ENCODE peak calls at places on chromosomes 13 and 19, in eight cellular contexts. One of them, this sample, is unnamed. For H3K4me1, the result is how much of the 10 kb centered on the place peaks cover.

GRCh38 chr13:94154362-94154761 is 325.1 kb downstream of the DCT start:
- DNase-seq in mammary epithelial cell: peak
- DNase-seq in suprapubic skin: no peak
- DNase-seq in colonic mucosa: peak
- DNase-seq in hepatocyte: no peak
- DNase-seq in psoas muscle: peak
- DNase-seq in iPS DF 6.9: no peak
- DNase-seq in endodermal cell: peak
- DNase-seq in this sample: no peak

GRCh38 chr19:18501351-18501750 is 20.5 kb downstream of the ELL start:
- DNase-seq in psoas muscle: no peak
- DNase-seq in mammary epithelial cell: no peak
- DNase-seq in colonic mucosa: no peak
- DNase-seq in hepatocyte: no peak
- DNase-seq in suprapubic skin: no peak
- DNase-seq in iPS DF 6.9: no peak
- DNase-seq in endodermal cell: no peak
- DNase-seq in this sample: no peak

GRCh38 chr13:48728876-48729275 is 75.1 kb downstream of the CYSLTR2 start:
- DNase-seq in colonic mucosa: no peak
- DNase-seq in suprapubic skin: no peak
- DNase-seq in iPS DF 6.9: no peak
- DNase-seq in endodermal cell: no peak
- DNase-seq in psoas muscle: no peak
- DNase-seq in hepatocyte: no peak
- DNase-seq in mammary epithelial cell: no peak
- DNase-seq in this sample: no peak

GRCh38 chr13:37202264-37202663 is 96.8 kb upstream of the CSNK1A1L start:
- DNase-seq in mammary epithelial cell: no peak
- DNase-seq in colonic mucosa: no peak
- DNase-seq in psoas muscle: no peak
- DNase-seq in suprapubic skin: no peak
- DNase-seq in hepatocyte: no peak
- DNase-seq in iPS DF 6.9: no peak
- DNase-seq in endodermal cell: no peak
- DNase-seq in this sample: no peak

GRCh38 chr19:32471095-32471494 is 65.5 kb downstream of the DPY19L3 start:
- DNase-seq in iPS DF 6.9: no peak
- DNase-seq in endodermal cell: no peak
- DNase-seq in suprapubic skin: no peak
- DNase-seq in psoas muscle: peak
- DNase-seq in mammary epithelial cell: no peak
- DNase-seq in colonic mucosa: no peak
- DNase-seq in hepatocyte: no peak
- DNase-seq in this sample: peak

GRCh38 chr13:108728370-108728769 is 99.0 kb downstream of the MYO16 start:
- DNase-seq in colonic mucosa: no peak
- DNase-seq in endodermal cell: peak
- DNase-seq in psoas muscle: no peak
- DNase-seq in suprapubic skin: no peak
- DNase-seq in mammary epithelial cell: no peak
- DNase-seq in hepatocyte: no peak
- DNase-seq in iPS DF 6.9: peak
- DNase-seq in this sample: no peak

GRCh38 chr19:40762754-40763153 is 11.8 kb downstream of the SNRPA start:
- DNase-seq in iPS DF 6.9: no peak
- DNase-seq in mammary epithelial cell: no peak
- DNase-seq in suprapubic skin: no peak
- DNase-seq in colonic mucosa: no peak
- DNase-seq in endodermal cell: no peak
- DNase-seq in hepatocyte: no peak
- DNase-seq in psoas muscle: no peak
- DNase-seq in this sample: no peak

GRCh38 chr13:62119739-62120700 is 704.4 kb upstream of the PCDH20 start:
- DNase-seq in suprapubic skin: no peak
- DNase-seq in iPS DF 6.9: no peak
- DNase-seq in mammary epithelial cell: no peak
- DNase-seq in endodermal cell: no peak
- DNase-seq in psoas muscle: no peak
- DNase-seq in colonic mucosa: no peak
- DNase-seq in hepatocyte: peak
- DNase-seq in this sample: no peak

GRCh38 chr19:49119411-49120324 is at the start of gene PPFIA3:
- DNase-seq in mammary epithelial cell: peak
- DNase-seq in suprapubic skin: no peak
- DNase-seq in psoas muscle: peak
- DNase-seq in iPS DF 6.9: no peak
- DNase-seq in hepatocyte: peak
- DNase-seq in endodermal cell: peak
- DNase-seq in colonic mucosa: peak
- DNase-seq in this sample: peak

GRCh38 chr13:59425211-59425721 is 738.5 kb downstream of the DIAPH3 start:
- DNase-seq in mammary epithelial cell: no peak
- DNase-seq in iPS DF 6.9: no peak
- DNase-seq in endodermal cell: no peak
- DNase-seq in colonic mucosa: no peak
- DNase-seq in hepatocyte: no peak
- DNase-seq in psoas muscle: no peak
- DNase-seq in suprapubic skin: no peak
- DNase-seq in this sample: no peak

GRCh38 chr19:799076-799881 is 2.0 kb downstream of the PTBP1 start:
- DNase-seq in suprapubic skin: no peak
- DNase-seq in iPS DF 6.9: no peak
- DNase-seq in colonic mucosa: no peak
- DNase-seq in hepatocyte: no peak
- DNase-seq in mammary epithelial cell: peak
- DNase-seq in psoas muscle: no peak
- DNase-seq in endodermal cell: peak
- DNase-seq in this sample: no peak

GRCh38 chr13:31904941-31905824 is 126.4 kb upstream of the FRY start:
- DNase-seq in iPS DF 6.9: no peak
- DNase-seq in colonic mucosa: no peak
- DNase-seq in suprapubic skin: no peak
- DNase-seq in psoas muscle: no peak
- DNase-seq in hepatocyte: no peak
- DNase-seq in mammary epithelial cell: no peak
- DNase-seq in endodermal cell: no peak
- DNase-seq in this sample: no peak

GRCh38 chr19:58401825-58402433 is 6.5 kb downstream of the RNF225 start:
- DNase-seq in colonic mucosa: no peak
- DNase-seq in endodermal cell: no peak
- DNase-seq in suprapubic skin: no peak
- DNase-seq in mammary epithelial cell: no peak
- DNase-seq in psoas muscle: no peak
- DNase-seq in hepatocyte: no peak
- DNase-seq in iPS DF 6.9: no peak
- DNase-seq in this sample: no peak

GRCh38 chr19:33409906-33410685 is 36.6 kb downstream of the CEBPG start:
- DNase-seq in colonic mucosa: no peak
- DNase-seq in mammary epithelial cell: no peak
- DNase-seq in suprapubic skin: no peak
- DNase-seq in psoas muscle: peak
- DNase-seq in iPS DF 6.9: no peak
- DNase-seq in hepatocyte: no peak
- DNase-seq in endodermal cell: no peak
- DNase-seq in this sample: no peak

GRCh38 chr13:108220042-108220441 is 1.9 kb downstream of the ABHD13 start:
- DNase-seq in suprapubic skin: no peak
- DNase-seq in psoas muscle: no peak
- DNase-seq in colonic mucosa: peak
- DNase-seq in endodermal cell: peak
- DNase-seq in hepatocyte: peak
- DNase-seq in iPS DF 6.9: no peak
- DNase-seq in mammary epithelial cell: peak
- DNase-seq in this sample: no peak

GRCh38 chr13:64278493-64278892 is 2862.8 kb upstream of the PCDH20 start:
- DNase-seq in psoas muscle: no peak
- DNase-seq in mammary epithelial cell: no peak
- DNase-seq in iPS DF 6.9: no peak
- DNase-seq in colonic mucosa: no peak
- DNase-seq in suprapubic skin: no peak
- DNase-seq in endodermal cell: no peak
- DNase-seq in hepatocyte: no peak
- DNase-seq in this sample: no peak

GRCh38 chr19:2048104-2048958 is 2.7 kb downstream of the MKNK2 start:
- DNase-seq in mammary epithelial cell: no peak
- DNase-seq in endodermal cell: no peak
- DNase-seq in iPS DF 6.9: no peak
- DNase-seq in hepatocyte: peak
- DNase-seq in psoas muscle: peak
- DNase-seq in colonic mucosa: peak
- DNase-seq in suprapubic skin: peak
- DNase-seq in this sample: no peak

GRCh38 chr19:17170538-17171297 is 44.4 kb upstream of the USE1 start:
- DNase-seq in endodermal cell: no peak
- DNase-seq in colonic mucosa: no peak
- DNase-seq in iPS DF 6.9: no peak
- DNase-seq in mammary epithelial cell: no peak
- DNase-seq in suprapubic skin: no peak
- DNase-seq in hepatocyte: no peak
- DNase-seq in psoas muscle: no peak
- DNase-seq in this sample: no peak

GRCh38 chr19:39406656-39407393 is at the start of gene ZFP36:
- DNase-seq in iPS DF 6.9: no peak
- DNase-seq in suprapubic skin: peak
- DNase-seq in endodermal cell: peak
- DNase-seq in mammary epithelial cell: peak
- DNase-seq in hepatocyte: peak
- DNase-seq in colonic mucosa: peak
- DNase-seq in psoas muscle: peak
- DNase-seq in this sample: peak

GRCh38 chr13:26037302-26037701 is 14.5 kb downstream of the SHISA2 start:
- DNase-seq in iPS DF 6.9: peak
- DNase-seq in colonic mucosa: peak
- DNase-seq in endodermal cell: peak
- DNase-seq in suprapubic skin: no peak
- DNase-seq in hepatocyte: no peak
- DNase-seq in psoas muscle: no peak
- DNase-seq in mammary epithelial cell: peak
- DNase-seq in this sample: no peak

GRCh38 chr13:30565658-30566057 is 52.1 kb upstream of the USPL1 start:
- DNase-seq in colonic mucosa: no peak
- DNase-seq in mammary epithelial cell: no peak
- DNase-seq in iPS DF 6.9: no peak
- DNase-seq in endodermal cell: no peak
- DNase-seq in hepatocyte: no peak
- DNase-seq in suprapubic skin: no peak
- DNase-seq in psoas muscle: no peak
- DNase-seq in this sample: no peak

GRCh38 chr13:46172531-46172991 is 9.4 kb downstream of the LCP1 start:
- DNase-seq in hepatocyte: no peak
- DNase-seq in colonic mucosa: no peak
- DNase-seq in psoas muscle: no peak
- DNase-seq in iPS DF 6.9: no peak
- DNase-seq in mammary epithelial cell: no peak
- DNase-seq in endodermal cell: no peak
- DNase-seq in suprapubic skin: no peak
- DNase-seq in this sample: no peak

GRCh38 chr13:46171739-46172138 is 10.2 kb downstream of the LCP1 start:
- DNase-seq in hepatocyte: no peak
- DNase-seq in endodermal cell: no peak
- DNase-seq in suprapubic skin: no peak
- DNase-seq in iPS DF 6.9: no peak
- DNase-seq in psoas muscle: no peak
- DNase-seq in mammary epithelial cell: no peak
- DNase-seq in colonic mucosa: no peak
- DNase-seq in this sample: no peak

GRCh38 chr13:46170268-46170667 is 11.7 kb downstream of the LCP1 start:
- DNase-seq in iPS DF 6.9: no peak
- DNase-seq in psoas muscle: no peak
- DNase-seq in endodermal cell: peak
- DNase-seq in suprapubic skin: no peak
- DNase-seq in hepatocyte: no peak
- DNase-seq in colonic mucosa: no peak
- DNase-seq in mammary epithelial cell: no peak
- DNase-seq in this sample: no peak

GRCh38 chr13:46170687-46171086 is 11.3 kb downstream of the LCP1 start:
- DNase-seq in suprapubic skin: no peak
- DNase-seq in iPS DF 6.9: no peak
- DNase-seq in hepatocyte: no peak
- DNase-seq in psoas muscle: no peak
- DNase-seq in colonic mucosa: no peak
- DNase-seq in endodermal cell: no peak
- DNase-seq in mammary epithelial cell: no peak
- DNase-seq in this sample: no peak

GRCh38 chr13:46171223-46171622 is 10.8 kb downstream of the LCP1 start:
- DNase-seq in endodermal cell: no peak
- DNase-seq in psoas muscle: no peak
- DNase-seq in colonic mucosa: no peak
- DNase-seq in suprapubic skin: no peak
- DNase-seq in iPS DF 6.9: no peak
- DNase-seq in mammary epithelial cell: no peak
- DNase-seq in hepatocyte: no peak
- DNase-seq in this sample: no peak
- H3K4me1 ChIP-seq in endodermal cell: under half
- H3K4me1 ChIP-seq in psoas muscle: under half
- H3K4me1 ChIP-seq in colonic mucosa: under half
- H3K4me1 ChIP-seq in suprapubic skin: under half
- H3K4me1 ChIP-seq in iPS DF 6.9: under half
- H3K4me1 ChIP-seq in mammary epithelial cell: under half
- H3K4me1 ChIP-seq in hepatocyte: under half
- H3K4me1 ChIP-seq in this sample: under half

GRCh38 chr13:110264685-110265275 is 42.2 kb downstream of the COL4A1 start:
- DNase-seq in mammary epithelial cell: no peak
- DNase-seq in psoas muscle: no peak
- DNase-seq in hepatocyte: no peak
- DNase-seq in endodermal cell: peak
- DNase-seq in iPS DF 6.9: no peak
- DNase-seq in colonic mucosa: no peak
- DNase-seq in suprapubic skin: no peak
- DNase-seq in this sample: no peak
- H3K27ac ChIP-seq in mammary epithelial cell: no peak
- H3K27ac ChIP-seq in psoas muscle: peak
- H3K27ac ChIP-seq in hepatocyte: peak
- H3K27ac ChIP-seq in endodermal cell: no peak
- H3K27ac ChIP-seq in iPS DF 6.9: no peak
- H3K27ac ChIP-seq in colonic mucosa: no peak
- H3K27ac ChIP-seq in suprapubic skin: peak
- H3K27ac ChIP-seq in this sample: peak

GRCh38 chr19:13849277-13849676 is 27.7 kb upstream of the NANOS3 start:
- DNase-seq in mammary epithelial cell: no peak
- DNase-seq in iPS DF 6.9: no peak
- DNase-seq in hepatocyte: no peak
- DNase-seq in suprapubic skin: no peak
- DNase-seq in psoas muscle: no peak
- DNase-seq in colonic mucosa: peak
- DNase-seq in endodermal cell: no peak
- DNase-seq in this sample: no peak
- H3K4me1 ChIP-seq in mammary epithelial cell: half or more
- H3K4me1 ChIP-seq in iPS DF 6.9: under half
- H3K4me1 ChIP-seq in hepatocyte: half or more
- H3K4me1 ChIP-seq in suprapubic skin: half or more
- H3K4me1 ChIP-seq in psoas muscle: under half
- H3K4me1 ChIP-seq in colonic mucosa: under half
- H3K4me1 ChIP-seq in endodermal cell: under half
- H3K4me1 ChIP-seq in this sample: under half

DNA sequence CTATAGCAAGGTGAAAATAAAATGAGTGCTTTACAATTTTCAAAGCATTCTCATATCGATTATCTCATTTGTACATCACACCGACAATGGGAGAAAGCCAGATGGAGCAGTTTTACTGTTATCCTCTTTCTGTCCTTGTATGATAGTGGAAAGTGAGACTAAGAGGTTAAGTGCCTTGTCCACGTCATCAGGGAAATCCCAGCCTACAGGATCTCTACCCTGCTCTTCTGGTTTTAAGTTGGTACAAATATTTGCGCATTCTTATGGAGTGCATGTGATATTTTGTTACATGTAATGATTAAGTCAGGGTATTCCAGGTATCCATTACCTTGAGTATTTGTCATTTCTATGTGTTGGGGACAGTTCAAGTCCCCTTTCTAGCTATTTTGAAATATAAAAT is 12.4 kb upstream of the ENOX1 start:
- DNase-seq in hepatocyte: no peak
- DNase-seq in iPS DF 6.9: no peak
- DNase-seq in mammary epithelial cell: peak
- DNase-seq in colonic mucosa: no peak
- DNase-seq in suprapubic skin: no peak
- DNase-seq in psoas muscle: no peak
- DNase-seq in endodermal cell: no peak
- DNase-seq in this sample: no peak
- H3K27ac ChIP-seq in hepatocyte: no peak
- H3K27ac ChIP-seq in iPS DF 6.9: no peak
- H3K27ac ChIP-seq in mammary epithelial cell: no peak
- H3K27ac ChIP-seq in colonic mucosa: no peak
- H3K27ac ChIP-seq in suprapubic skin: no peak
- H3K27ac ChIP-seq in psoas muscle: no peak
- H3K27ac ChIP-seq in endodermal cell: no peak
- H3K27ac ChIP-seq in this sample: no peak

This sample was measured in heart right ventricle.